ENCODE peak calls at places on chromosomes 11 and 22, in four cellular contexts. P, D, K and B are unnamed samples.
A peak's percentile ranks its signal among the peaks of the same experiment; 100 is the strongest.

GRCh38 chr22:19612866-19613572 is 88.8 kb upstream of the CLDN5 start:
- DNase-seq in P (no peak), K (no peak), D (no peak), B (no peak)

GRCh38 chr22:43887391-43887790 is 4.4 kb downstream of the PNPLA5 start:
- DNase-seq in D (peak; percentile 26), K (no peak), P (no peak), B (no peak)

GRCh38 chr22:20550851-20551744 is 43.7 kb downstream of the MED15 start:
- DNase-seq in D (no peak), K (no peak), P (no peak), B (no peak)

GRCh38 chr11:44939673-44940072 is 11.0 kb downstream of the TP53I11 start:
- DNase-seq in P (no peak), K (no peak), D (peak; percentile 64), B (no peak)

GRCh38 chr11:45023065-45023365 is 72.3 kb upstream of the TP53I11 start:
- DNase-seq in D (no peak), K (no peak), P (no peak), B (no peak)

GRCh38 chr11:128687321-128687720 is 6.6 kb upstream of the FLI1 start:
- DNase-seq in K (peak; percentile 54), P (no peak), D (no peak), B (no peak)

GRCh38 chr11:16082532-16083055 is 273.8 kb downstream of the SOX6 start:
- DNase-seq in D (no peak), K (no peak), P (no peak), B (no peak)

GRCh38 chr11:79150966-79151365 is 289.9 kb downstream of the TENM4 start:
- DNase-seq in K (no peak), D (no peak), P (no peak), B (no peak)

GRCh38 chr22:35345808-35346505 is 34.9 kb upstream of the HMOX1 start:
- DNase-seq in K (no peak), P (no peak), D (no peak), B (no peak)

GRCh38 chr22:17794726-17795125 is 20.5 kb upstream of the BID start:
- DNase-seq in P (no peak), D (no peak), K (no peak), B (no peak)

GRCh38 chr11:86983071-86983488 is 27.9 kb upstream of the FZD4 start:
- DNase-seq in D (peak; percentile 88), P (peak; percentile 88), K (no peak), B (no peak)

GRCh38 chr11:959608-960007 is 33.9 kb downstream of the AP2A2 start:
- DNase-seq in D (no peak), K (no peak), P (no peak), B (no peak)

GRCh38 chr11:9662273-9662672 is 1.6 kb upstream of the SWAP70 start:
- DNase-seq in D (no peak), K (no peak), P (no peak), B (no peak)

GRCh38 chr22:47324435-47324990 is 562.1 kb downstream of the TBC1D22A start:
- DNase-seq in P (no peak), D (no peak), K (no peak), B (no peak)

GRCh38 chr22:46528121-46528610 is 9.3 kb downstream of the CELSR1 start:
- DNase-seq in K (no peak), P (peak; percentile 99), D (no peak), B (peak; percentile 94)

GRCh38 chr22:39454385-39454871 is 2.4 kb upstream of the MGAT3 start:
- DNase-seq in P (peak; percentile 63), D (no peak), K (peak; percentile 84), B (no peak)

GRCh38 chr11:62876712-62877111 is 4.0 kb upstream of the SLC3A2 start:
- DNase-seq in D (no peak), K (no peak), P (no peak), B (no peak)

GRCh38 chr11:115503886-115504278 is 333 bp downstream of the CADM1 start:
- DNase-seq in D (no peak), P (no peak), K (no peak), B (no peak)

GRCh38 chr11:2741377-2742131 is 41.8 kb upstream of the KCNQ1OT1 start:
- DNase-seq in P (peak; percentile 74), K (peak; percentile 47), D (peak; percentile 55), B (no peak)

GRCh38 chr11:43819926-43820325 is 60.7 kb upstream of the ALKBH3 start:
- DNase-seq in D (no peak), K (no peak), P (no peak), B (no peak)

DNA sequence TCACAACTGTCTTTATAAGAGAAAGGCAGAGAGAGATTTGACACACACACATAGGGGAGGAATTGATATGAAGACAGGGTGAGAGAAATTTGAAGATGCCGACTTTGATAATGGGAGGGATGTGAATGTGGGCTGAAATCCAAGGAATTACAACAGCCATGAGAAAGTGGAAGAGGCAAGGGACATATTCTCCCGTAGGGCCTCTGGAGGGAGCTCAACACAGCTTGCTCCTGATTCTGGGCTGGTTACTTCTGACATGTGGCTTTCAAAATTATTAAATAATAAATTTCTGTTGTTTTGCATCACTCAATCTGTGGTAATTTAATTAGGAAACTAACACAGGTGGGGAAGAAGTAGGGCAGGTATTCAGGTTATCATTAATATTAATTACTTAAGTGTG is 282.9 kb downstream of the LUZP2 start:
- DNase-seq in K (no peak), P (no peak), D (no peak), B (no peak)
- TF ChIP-seq CTCF in K (no peak), P (no peak), D (no peak), B (no peak)

DNA sequence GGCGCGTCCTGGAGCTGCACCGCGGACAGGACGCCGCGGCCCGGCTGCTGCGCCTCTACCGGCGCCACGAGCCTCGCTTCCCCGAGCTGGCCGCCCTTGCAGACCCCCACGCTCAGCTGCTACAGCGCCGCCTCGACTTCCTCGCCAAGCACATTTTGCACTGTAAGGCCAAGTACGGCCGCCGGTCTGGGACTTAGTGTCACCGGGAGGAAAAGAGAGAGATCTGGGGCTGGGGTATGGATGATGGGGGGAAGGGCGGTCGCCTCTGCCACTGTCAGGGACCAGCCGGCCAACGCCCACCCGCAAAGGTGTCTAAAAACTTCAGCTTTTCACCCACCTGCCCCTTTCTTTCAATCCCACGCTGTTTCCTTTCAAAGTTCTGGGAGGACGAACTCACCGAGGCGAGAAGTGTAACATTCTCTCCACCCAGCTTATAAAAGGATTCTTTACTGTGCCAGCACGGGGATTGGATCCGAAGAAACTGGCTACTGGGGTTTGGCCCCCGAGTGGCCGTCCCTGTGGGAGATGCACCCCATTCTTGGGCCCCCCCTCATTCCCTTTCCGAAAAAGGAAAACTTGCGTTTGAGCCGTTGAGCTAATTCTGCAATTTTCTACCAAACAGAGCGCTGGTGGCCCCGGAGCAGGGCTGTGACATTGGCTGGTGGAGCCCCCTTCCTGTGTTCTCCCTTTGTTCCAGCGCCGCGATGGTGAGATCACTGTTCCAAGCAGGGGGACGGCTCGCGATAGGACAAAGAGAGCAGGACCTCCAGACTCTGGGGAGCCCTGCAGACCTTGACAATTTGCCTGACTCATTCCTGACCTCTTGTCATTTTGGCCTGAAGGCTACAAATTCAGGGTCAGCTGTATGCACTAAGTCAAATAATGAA is 1.7 kb downstream of the FJX1 start:
- DNase-seq in D (peak; percentile 53), P (peak; percentile 70), K (peak; percentile 46), B (no peak)
- H3K4me3 ChIP-seq in D (peak overlapping the region; percentile 74), P (peak overlapping the region; percentile 66), K (peak overlapping the region; percentile 58), B (peak overlapping the region; percentile 63)

GRCh38 chr11:104164028-104164520 is at the start of gene PDGFD:
- DNase-seq in K (peak; percentile 57), P (peak; percentile 76), D (peak; percentile 62), B (peak; percentile 23)
- TF ChIP-seq CTCF in K (peak; percentile 25), P (peak; percentile 61), D (no peak), B (peak; percentile 36)

GRCh38 chr11:68273056-68273738 is 1.4 kb upstream of the C11orf24 start:
- DNase-seq in D (no peak), K (no peak), P (no peak), B (no peak)
- H3K4me3 ChIP-seq in D (peak overlapping the region; percentile 72), K (peak overlapping the region; percentile 71), P (peak overlapping the region; percentile 77), B (no peak overlapping the region)

DNA sequence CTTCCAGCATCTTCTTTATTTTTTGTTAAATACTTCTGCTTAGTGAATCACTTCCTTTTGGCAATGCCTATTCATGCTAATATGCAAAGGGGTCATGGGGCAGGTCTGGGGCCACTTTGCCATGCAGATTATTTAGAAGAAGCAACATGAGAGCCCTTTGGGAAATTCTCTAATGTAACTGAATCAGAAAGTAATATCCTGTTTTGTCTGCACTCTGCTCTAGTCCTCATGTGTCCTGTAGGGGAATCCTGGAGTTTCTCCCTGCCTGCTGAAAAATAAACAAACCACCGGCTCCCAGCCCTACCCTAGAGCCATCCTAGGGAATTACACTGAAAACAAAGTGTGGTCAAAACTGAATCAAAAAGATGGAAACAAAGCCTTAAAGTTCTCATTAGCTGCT is 176.4 kb upstream of the POU2AF2 start:
- DNase-seq in D (no peak), K (no peak), P (peak; percentile 48), B (no peak)
- TF ChIP-seq CTCF in D (no peak), K (no peak), P (peak; percentile 44), B (no peak)

GRCh38 chr11:64268028-64268686 is 16.3 kb downstream of the BAD start:
- DNase-seq in D (peak; percentile 77), K (no peak), P (no peak), B (no peak)
- H3K4me3 ChIP-seq in D (peak overlapping the region; percentile 83), K (peak overlapping the region; percentile 87), P (peak overlapping the region; percentile 63), B (no peak overlapping the region)

DNA sequence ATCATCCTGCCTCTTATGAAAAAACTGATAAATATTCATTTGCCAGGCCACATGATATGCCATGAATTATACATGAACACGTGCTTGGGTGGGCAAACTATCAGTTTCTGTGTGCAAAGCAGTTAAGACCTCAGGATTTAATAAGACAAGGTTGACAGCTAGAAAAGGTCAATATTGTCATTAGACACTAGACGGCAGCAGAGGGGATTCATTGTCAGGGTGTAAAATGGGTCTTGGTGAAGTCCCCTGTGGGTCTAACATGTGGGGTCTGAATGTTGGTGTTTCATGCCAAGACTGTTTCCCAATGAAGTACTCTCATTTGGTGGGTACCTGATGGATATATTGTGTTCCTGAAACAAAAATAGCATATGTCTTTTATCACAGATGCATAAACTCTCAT is 111.9 kb downstream of the MYO18B start:
- DNase-seq in K (no peak), P (no peak), D (no peak), B (no peak)
- TF ChIP-seq CTCF in K (no peak), P (peak; percentile 36), D (no peak), B (peak; percentile 11)